ENCODE peak calls at places on chromosomes 7 and 10, in six cellular contexts. U is right cardiac atrium; R is CD4-positive, alpha-beta T cell; Y is cardiac muscle cell; B is sigmoid colon; M is OCI-LY7. D is an unnamed sample.

GRCh38 chr10:125004571-125005311 is 62.8 kb downstream of the ZRANB1 start:
- DNase-seq in R (no peak), M (no peak), B (peak; percentile 61), Y (no peak), U (peak; percentile 48), D (peak; percentile 5)

GRCh38 chr10:70478191-70479160 is at the start of gene PALD1:
- DNase-seq in U (peak; percentile 93), B (peak; percentile 91), R (no peak), M (peak; percentile 81), Y (peak; percentile 71), D (peak; percentile 55)

GRCh38 chr10:123035467-123036086 is 26.8 kb downstream of the ACADSB start:
- DNase-seq in M (no peak), U (no peak), Y (no peak), R (no peak), B (no peak), D (no peak)

GRCh38 chr10:7766241-7766640 is 21.6 kb downstream of the KIN start:
- DNase-seq in R (no peak), M (no peak), U (no peak), Y (no peak), B (no peak), D (no peak)

GRCh38 chr10:90701428-90701827 is 156.4 kb downstream of the HTR7 start:
- DNase-seq in B (no peak), U (no peak), R (no peak), Y (no peak), M (no peak), D (no peak)

GRCh38 chr10:108852211-108852610 is 1071.1 kb downstream of the XPNPEP1 start:
- DNase-seq in U (no peak), Y (no peak), B (no peak), R (no peak), M (no peak), D (no peak)

GRCh38 chr10:102449321-102450123 is 1.8 kb downstream of the C10orf95 start:
- DNase-seq in U (peak; percentile 90), R (peak; percentile 82), Y (peak; percentile 67), M (peak; percentile 91), B (peak; percentile 85), D (peak; percentile 83)

GRCh38 chr7:106583133-106583532 is 77.8 kb downstream of the CCDC71L start:
- DNase-seq in B (no peak), Y (no peak), R (no peak), U (no peak), M (no peak), D (no peak)

GRCh38 chr10:97714401-97715258 is 1.1 kb downstream of the MARVELD1 start:
- DNase-seq in U (peak; percentile 94), M (no peak), Y (peak; percentile 68), B (peak; percentile 94), R (no peak), D (peak; percentile 62)

GRCh38 chr7:93232673-93233018 is 480 bp downstream of the VPS50 start:
- DNase-seq in M (peak; percentile 14), Y (no peak), B (no peak), R (no peak), U (no peak), D (no peak)

DNA sequence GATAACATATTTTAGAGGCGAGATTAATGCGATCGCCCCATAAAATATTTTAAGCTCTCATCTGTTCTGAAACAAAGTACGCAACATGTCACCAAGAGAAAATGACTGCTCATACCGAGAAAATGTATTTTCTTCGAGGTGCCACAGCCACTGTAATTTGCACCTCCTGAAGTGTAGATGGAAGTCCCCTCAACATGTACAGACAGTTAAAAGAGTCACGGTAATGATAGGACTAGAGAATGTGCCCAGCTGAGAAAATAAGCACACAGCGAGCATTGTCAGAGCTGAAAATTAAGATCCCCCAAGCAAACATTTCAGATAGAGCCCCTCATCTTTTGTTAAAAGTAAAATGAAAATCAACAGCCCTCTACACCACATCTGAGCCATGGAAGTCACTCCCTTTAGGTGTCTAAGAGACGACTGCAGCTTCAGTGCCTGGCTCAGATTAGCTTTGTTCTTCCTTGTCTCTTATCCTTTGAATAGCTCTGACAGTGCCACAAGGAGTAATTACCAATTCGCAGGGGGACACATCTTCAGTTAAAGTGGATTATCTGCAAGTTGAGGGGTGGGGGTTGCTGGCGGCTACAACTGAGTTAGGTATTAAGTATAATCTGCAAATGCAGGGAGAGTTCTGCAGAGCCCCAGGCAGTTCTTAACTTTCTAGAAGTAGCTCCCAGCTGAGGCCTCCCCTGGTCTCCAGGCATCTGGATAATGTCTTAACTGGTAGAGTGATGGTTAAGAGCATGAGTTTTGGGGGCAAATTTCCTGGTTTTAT is 222.7 kb upstream of the C7orf33 start:
- DNase-seq in B (no peak), U (no peak), M (no peak), Y (no peak), R (no peak), D (peak; percentile 87)
- H3K27ac ChIP-seq in B (no peak overlapping the region), U (no peak overlapping the region), M (no peak overlapping the region), Y (no peak overlapping the region), R (no peak overlapping the region), D (peak overlapping the region; percentile 74)

DNA sequence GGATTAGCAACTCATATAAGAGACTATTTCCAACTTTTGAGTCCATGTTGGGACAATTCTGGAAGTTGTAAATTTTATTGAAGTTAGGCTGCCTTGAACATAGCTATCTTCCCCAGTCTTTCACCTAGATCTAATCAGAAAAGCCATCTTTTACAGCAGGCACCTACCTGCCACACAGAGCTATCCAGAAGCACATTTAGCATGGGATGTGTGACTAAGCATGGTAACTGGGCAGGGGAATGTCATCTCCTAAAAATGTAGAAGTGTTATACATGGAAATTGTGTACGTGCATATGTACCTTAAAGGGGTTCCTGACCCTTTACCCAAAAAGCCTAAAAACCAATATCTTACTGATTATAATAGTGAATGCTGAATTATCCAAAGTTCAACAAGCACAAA is 76.1 kb downstream of the SORBS1 start:
- DNase-seq in B (no peak), U (no peak), M (no peak), R (no peak), Y (no peak), D (no peak)
- H3K27ac ChIP-seq in B (peak overlapping the region; percentile 85), U (no peak overlapping the region), M (no peak overlapping the region), R (no peak overlapping the region), Y (no peak overlapping the region), D (no peak overlapping the region)

GRCh38 chr7:1925349-1925748 is 255.3 kb downstream of the ELFN1 start:
- DNase-seq in B (no peak), R (no peak), M (no peak), U (peak; percentile 42), Y (no peak), D (peak; percentile 79)
- H3K27ac ChIP-seq in B (no peak overlapping the region), R (peak overlapping the region; percentile 76), M (no peak overlapping the region), U (no peak overlapping the region), Y (no peak overlapping the region), D (no peak overlapping the region)

GRCh38 chr7:91953618-91954017 is 13.0 kb downstream of the AKAP9 start:
- DNase-seq in M (peak; percentile 32), Y (no peak), R (no peak), B (no peak), U (no peak), D (no peak)

GRCh38 chr7:91962419-91962818 is 21.8 kb downstream of the AKAP9 start:
- DNase-seq in Y (no peak), B (no peak), M (no peak), U (no peak), R (no peak), D (no peak)

GRCh38 chr7:91957823-91958222 is 17.2 kb downstream of the AKAP9 start:
- DNase-seq in Y (peak; percentile 19), B (no peak), U (no peak), R (no peak), M (no peak), D (no peak)

GRCh38 chr7:91957236-91957635 is 16.6 kb downstream of the AKAP9 start:
- DNase-seq in R (no peak), M (no peak), Y (no peak), B (no peak), U (no peak), D (no peak)

GRCh38 chr7:91959023-91959422 is 18.4 kb downstream of the AKAP9 start:
- DNase-seq in U (no peak), M (no peak), R (no peak), B (no peak), Y (no peak), D (no peak)
- H3K27ac ChIP-seq in U (no peak overlapping the region), M (no peak overlapping the region), R (no peak overlapping the region), B (no peak overlapping the region), Y (no peak overlapping the region), D (no peak overlapping the region)